ENCODE peak calls at places on chromosomes 4 and X, in five cellular contexts. Z is upper lobe of left lung, R is H4, C is uterus, Y is omental fat pad. J is an unnamed sample.

GRCh38 chr4:105946771-105947170 is 51.5 kb downstream of the NPNT start:
- DNase-seq in Y (no peak), C (no peak), Z (no peak), R (no peak), J (no peak)

GRCh38 chr4:41327770-41328169 is 71.0 kb downstream of the UCHL1 start:
- DNase-seq in Z (no peak), R (no peak), C (no peak), Y (no peak), J (no peak)

GRCh38 chr4:138677651-138678202 is 337.9 kb upstream of the NOCT start:
- DNase-seq in Y (no peak), R (no peak), Z (no peak), C (no peak), J (no peak)

GRCh38 chr4:89469930-89470375 is 162.4 kb upstream of the GPRIN3 start:
- DNase-seq in C (no peak), R (peak; percentile 94), Z (no peak), Y (no peak), J (no peak)

GRCh38 chrX:9573282-9574106 is 108.6 kb downstream of the TBL1X start:
- DNase-seq in C (no peak), Y (no peak), Z (no peak), R (peak; percentile 34), J (no peak)

GRCh38 chr4:21470531-21470930 is 478.0 kb downstream of the KCNIP4 start:
- DNase-seq in Y (no peak), C (no peak), R (peak; percentile 93), Z (no peak), J (no peak)

GRCh38 chr4:45741897-45742296 is 382.0 kb downstream of the GABRG1 start:
- DNase-seq in R (peak; percentile 9), Y (no peak), C (no peak), Z (no peak), J (no peak)

GRCh38 chrX:13893826-13894225 is 76.9 kb upstream of the GPM6B start:
- DNase-seq in Y (no peak), R (no peak), C (no peak), Z (no peak), J (no peak)

GRCh38 chr4:42149004-42149403 is 3.5 kb downstream of the BEND4 start:
- DNase-seq in Y (no peak), Z (no peak), R (no peak), C (no peak), J (no peak)

GRCh38 chr4:184746532-184746870 is 12.6 kb upstream of the CENPU start:
- DNase-seq in C (peak; percentile 63), Z (no peak), R (peak; percentile 20), Y (no peak), J (no peak)

GRCh38 chr4:3305610-3306371 is 13.0 kb downstream of the RGS12 start:
- DNase-seq in R (peak; percentile 44), Y (no peak), Z (no peak), C (no peak), J (no peak)

GRCh38 chr4:1365271-1366178 is 18.5 kb downstream of the UVSSA start:
- DNase-seq in Y (no peak), R (no peak), Z (peak; percentile 82), C (no peak), J (no peak)

GRCh38 chrX:344371-344901 is 25.8 kb upstream of the GTPBP6 start:
- DNase-seq in Z (peak; percentile 79), R (no peak), Y (no peak), C (no peak), J (no peak)

GRCh38 chr4:61772116-61772515 is 572.0 kb downstream of the ADGRL3 start:
- DNase-seq in Y (no peak), C (no peak), R (no peak), Z (no peak), J (no peak)

GRCh38 chrX:50081282-50081955 is 119.4 kb downstream of the AKAP4 start:
- DNase-seq in Z (no peak), R (no peak), Y (no peak), C (peak; percentile 19), J (no peak)

GRCh38 chrX:39910651-39911050 is 187.1 kb downstream of the BCOR start:
- DNase-seq in Z (no peak), C (no peak), Y (no peak), R (no peak), J (no peak)

GRCh38 chr4:128859887-128860774 is 50.6 kb downstream of the JADE1 start:
- DNase-seq in Z (no peak), C (no peak), R (no peak), Y (no peak), J (no peak)

GRCh38 chr4:38308728-38309315 is 348.6 kb downstream of the PTTG2 start:
- DNase-seq in C (no peak), Z (no peak), Y (no peak), R (no peak), J (no peak)

GRCh38 chr4:39205000-39205399 is 22.7 kb downstream of the WDR19 start:
- DNase-seq in Y (no peak), C (no peak), R (no peak), Z (no peak), J (no peak)

GRCh38 chr4:189792819-189793618 is 147.7 kb upstream of the FRG1 start:
- DNase-seq in Z (no peak), R (peak; percentile 82), Y (no peak), C (peak; percentile 40), J (peak; percentile 2)

GRCh38 chr4:4765811-4766210 is 93.7 kb upstream of the MSX1 start:
- DNase-seq in C (peak; percentile 16), Y (no peak), Z (no peak), R (no peak), J (no peak)

GRCh38 chr4:85783483-85783882 is 308.5 kb downstream of the ARHGAP24 start:
- DNase-seq in C (no peak), Y (no peak), R (no peak), Z (no peak), J (no peak)

GRCh38 chr4:80313627-80314026 is 21.9 kb upstream of the CFAP299 start:
- DNase-seq in Z (no peak), C (no peak), R (no peak), Y (no peak), J (no peak)

GRCh38 chr4:187141101-187141500 is 417.4 kb upstream of the FAT1 start:
- DNase-seq in Z (no peak), Y (no peak), C (no peak), R (no peak), J (no peak)

GRCh38 chrX:97594825-97595224 is 711.1 kb downstream of the RPA4 start:
- DNase-seq in R (no peak), Y (no peak), Z (no peak), C (no peak), J (no peak)

GRCh38 chr4:186144596-186145569 is 40.4 kb downstream of the FAM149A start:
- DNase-seq in Z (peak; percentile 93), R (no peak), C (peak; percentile 69), Y (no peak), J (no peak)

GRCh38 chrX:153944800-153945150 is 332 bp upstream of the RENBP start:
- DNase-seq in C (no peak), Y (no peak), Z (no peak), R (no peak), J (no peak)

GRCh38 chrX:3715921-3716320 is 2.5 kb upstream of the PRKX start:
- DNase-seq in Z (no peak), C (no peak), R (no peak), Y (no peak), J (no peak)

GRCh38 chrX:17697191-17697590 is 40.1 kb upstream of the SCML1 start:
- DNase-seq in Y (no peak), Z (no peak), C (no peak), R (no peak), J (no peak)

GRCh38 chr4:165563851-165564250 is 185.0 kb downstream of the CPE start:
- DNase-seq in R (no peak), C (no peak), Y (no peak), Z (no peak), J (no peak)